ENCODE peak calls at places on chromosome 12, in five cellular contexts. C, Y, J, O and B are unnamed samples.

GRCh38 chr12:49549735-49550710 is 11.2 kb downstream of the KCNH3 start:
- DNase-seq in C (peak; percentile 40), Y (no peak), J (no peak), O (no peak), B (no peak)

GRCh38 chr12:27861428-27862167 is 81.6 kb upstream of the MANSC4 start:
- DNase-seq in C (no peak), Y (no peak), J (peak; percentile 53), O (peak; percentile 29), B (peak; percentile 72)

GRCh38 chr12:76883826-76884225 is 5.0 kb upstream of the CSRP2 start:
- DNase-seq in C (no peak), Y (no peak), J (peak; percentile 96), O (no peak), B (peak; percentile 56)

GRCh38 chr12:21677204-21677603 is 19.6 kb upstream of the LDHB start:
- DNase-seq in C (no peak), Y (no peak), J (no peak), O (no peak), B (no peak)

GRCh38 chr12:72267974-72268373 is 4.2 kb upstream of the TRHDE start:
- DNase-seq in C (no peak), Y (no peak), J (no peak), O (no peak), B (no peak)

GRCh38 chr12:102958073-102958829 is 777 bp downstream of the ASCL1 start:
- DNase-seq in C (no peak), Y (no peak), J (peak; percentile 50), O (no peak), B (peak; percentile 13)

GRCh38 chr12:51341259-51342007 is 5.0 kb downstream of the CELA1 start:
- DNase-seq in C (peak; percentile 61), Y (peak; percentile 63), J (peak; percentile 79), O (peak; percentile 76), B (peak; percentile 70)

GRCh38 chr12:65881965-65882413 is 57.7 kb downstream of the HMGA2 start:
- DNase-seq in C (peak; percentile 53), Y (no peak), J (peak; percentile 91), O (peak; percentile 89), B (peak; percentile 72)

GRCh38 chr12:49556391-49557186 is 11.4 kb downstream of the MCRS1 start:
- DNase-seq in C (no peak), Y (no peak), J (no peak), O (no peak), B (no peak)

GRCh38 chr12:121917950-121918678 is at the start of gene CFAP251:
- DNase-seq in C (peak; percentile 97), Y (peak; percentile 83), J (peak; percentile 78), O (peak; percentile 93), B (no peak)

GRCh38 chr12:29783773-29784666 is at the start of gene TMTC1:
- DNase-seq in C (peak; percentile 59), Y (peak; percentile 80), J (peak; percentile 77), O (peak; percentile 28), B (peak; percentile 62)

GRCh38 chr12:12126551-12126950 is 55.8 kb downstream of the BCL2L14 start:
- DNase-seq in C (no peak), Y (no peak), J (no peak), O (no peak), B (no peak)

GRCh38 chr12:32822344-32822743 is 66.6 kb upstream of the YARS2 start:
- DNase-seq in C (no peak), Y (no peak), J (no peak), O (no peak), B (no peak)
- H3K4me3 ChIP-seq in C (no peak overlapping the region), Y (no peak overlapping the region), J (no peak overlapping the region), O (no peak overlapping the region), B (no peak overlapping the region)

GRCh38 chr12:98893601-98894411 is 248.7 kb downstream of the APAF1 start:
- DNase-seq in C (no peak), Y (no peak), J (no peak), O (no peak), B (no peak)
- H3K4me3 ChIP-seq in C (no peak overlapping the region), Y (peak overlapping the region; percentile 54), J (peak overlapping the region; percentile 40), O (no peak overlapping the region), B (no peak overlapping the region)

GRCh38 chr12:45789025-45789424 is 59.5 kb downstream of the ARID2 start:
- DNase-seq in C (no peak), Y (no peak), J (peak; percentile 86), O (no peak), B (peak; percentile 83)
- H3K4me3 ChIP-seq in C (no peak overlapping the region), Y (no peak overlapping the region), J (no peak overlapping the region), O (no peak overlapping the region), B (no peak overlapping the region)

GRCh38 chr12:79988368-79988767 is 53.5 kb upstream of the PPP1R12A start:
- DNase-seq in C (no peak), Y (no peak), J (peak; percentile 13), O (no peak), B (no peak)
- H3K4me3 ChIP-seq in C (no peak overlapping the region), Y (no peak overlapping the region), J (no peak overlapping the region), O (no peak overlapping the region), B (no peak overlapping the region)

DNA sequence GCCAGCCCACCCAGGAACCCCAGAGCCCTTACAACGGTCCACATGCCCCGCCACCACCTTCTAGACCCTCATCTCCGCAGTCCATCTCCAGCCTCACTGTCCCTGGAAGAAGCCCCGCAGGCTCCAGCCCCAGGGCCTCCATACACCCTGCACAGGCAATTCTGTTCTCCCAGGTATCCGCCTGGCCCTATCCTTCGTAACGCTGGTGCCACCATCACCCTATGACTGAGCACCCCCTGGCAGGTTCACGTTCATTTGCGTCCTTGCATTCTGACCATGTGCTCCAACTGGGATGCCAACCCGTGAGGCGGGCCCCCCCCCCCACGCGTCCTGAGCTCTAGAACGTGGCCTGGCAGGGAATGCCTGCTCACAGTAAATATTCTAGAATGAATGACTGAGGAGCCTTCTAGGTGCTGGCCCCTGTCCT is 675 bp upstream of the SCARB1 start:
- DNase-seq in C (no peak), Y (no peak), J (no peak), O (no peak), B (no peak)
- H3K4me3 ChIP-seq in C (peak overlapping the region; percentile 91), Y (peak overlapping the region; percentile 25), J (peak overlapping the region; percentile 54), O (no peak overlapping the region), B (no peak overlapping the region)

DNA sequence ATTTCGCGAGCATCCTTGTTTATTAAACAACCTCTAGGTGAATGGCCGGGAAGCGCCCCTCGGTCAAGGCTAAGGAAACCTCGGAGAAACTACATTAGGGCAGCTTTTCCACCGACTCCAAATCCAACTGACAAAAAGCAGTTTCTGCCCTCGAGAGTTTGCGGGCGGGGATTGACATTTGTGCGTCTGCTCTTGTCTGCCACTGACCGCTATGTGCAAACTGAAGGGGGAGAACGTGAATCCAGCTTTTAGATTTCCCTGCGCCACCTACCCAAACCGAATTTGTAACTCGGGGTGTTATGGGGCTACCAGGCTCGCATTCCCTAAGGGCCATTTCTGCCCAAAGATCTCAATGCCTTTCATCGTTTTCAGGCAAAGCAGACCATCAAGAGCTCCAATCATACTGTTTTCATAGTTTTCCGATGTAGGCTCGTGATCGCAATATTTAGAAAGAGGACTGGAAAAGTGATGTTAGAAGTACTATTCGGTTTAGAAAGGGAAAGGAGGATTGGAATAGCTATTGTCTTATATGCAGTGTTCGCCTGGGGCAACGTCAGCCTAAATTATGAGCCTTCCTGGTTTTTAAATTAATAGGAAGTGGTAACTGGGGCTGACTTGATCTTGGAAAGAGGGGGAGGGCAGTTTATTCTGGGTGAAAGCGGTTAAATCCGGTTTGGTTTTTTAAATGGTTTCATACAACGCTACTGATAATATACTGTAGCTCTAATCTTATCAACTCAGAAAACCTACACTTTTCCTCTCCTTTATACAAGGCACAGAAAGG is 45.4 kb downstream of the BCAT1 start:
- DNase-seq in C (no peak), Y (no peak), J (peak; percentile 41), O (no peak), B (peak; percentile 34)
- H3K4me3 ChIP-seq in C (peak overlapping the region; percentile 31), Y (peak overlapping the region; percentile 59), J (peak overlapping the region; percentile 22), O (peak overlapping the region; percentile 43), B (peak overlapping the region; percentile 57)

DNA sequence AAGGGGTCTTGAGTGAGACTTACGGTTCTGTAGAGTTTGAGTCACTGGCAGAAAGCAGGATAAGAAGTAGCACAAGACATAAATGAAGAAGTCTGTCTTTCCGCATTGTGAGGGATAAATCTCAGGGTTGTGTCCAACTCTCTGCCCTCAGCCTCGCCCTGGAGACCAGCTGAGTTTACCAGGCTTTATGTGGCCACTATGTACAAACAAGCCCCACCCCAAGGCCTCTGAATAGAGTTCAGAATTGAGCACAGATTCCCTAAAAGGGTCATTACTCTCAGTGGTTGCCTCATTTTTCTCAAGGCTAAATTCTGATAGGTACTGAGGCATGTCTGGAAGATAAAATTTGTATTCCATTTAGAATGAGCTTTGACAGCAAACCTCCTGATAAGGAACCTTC is at the start of gene PZP:
- DNase-seq in C (no peak), Y (no peak), J (no peak), O (no peak), B (no peak)
- H3K4me3 ChIP-seq in C (no peak within 1 kb of the TSS), Y (no peak within 1 kb of the TSS), J (no peak within 1 kb of the TSS), O (no peak within 1 kb of the TSS), B (no peak within 1 kb of the TSS)

GRCh38 chr12:16636435-16637055 is 30.6 kb upstream of the LMO3 start:
- DNase-seq in C (no peak), Y (no peak), J (no peak), O (no peak), B (no peak)
- H3K4me3 ChIP-seq in C (no peak overlapping the region), Y (no peak overlapping the region), J (no peak overlapping the region), O (no peak overlapping the region), B (no peak overlapping the region)

GRCh38 chr12:19616781-19617180 is 177.5 kb downstream of the AEBP2 start:
- DNase-seq in C (no peak), Y (no peak), J (no peak), O (no peak), B (no peak)

GRCh38 chr12:19624000-19624399 is 184.7 kb downstream of the AEBP2 start:
- DNase-seq in C (no peak), Y (no peak), J (no peak), O (no peak), B (no peak)

GRCh38 chr12:19624401-19624930 is 185.2 kb downstream of the AEBP2 start:
- DNase-seq in C (no peak), Y (no peak), J (no peak), O (no peak), B (peak; percentile 64)

GRCh38 chr12:19614601-19615442 is 175.5 kb downstream of the AEBP2 start:
- DNase-seq in C (no peak), Y (no peak), J (no peak), O (no peak), B (no peak)

DNA sequence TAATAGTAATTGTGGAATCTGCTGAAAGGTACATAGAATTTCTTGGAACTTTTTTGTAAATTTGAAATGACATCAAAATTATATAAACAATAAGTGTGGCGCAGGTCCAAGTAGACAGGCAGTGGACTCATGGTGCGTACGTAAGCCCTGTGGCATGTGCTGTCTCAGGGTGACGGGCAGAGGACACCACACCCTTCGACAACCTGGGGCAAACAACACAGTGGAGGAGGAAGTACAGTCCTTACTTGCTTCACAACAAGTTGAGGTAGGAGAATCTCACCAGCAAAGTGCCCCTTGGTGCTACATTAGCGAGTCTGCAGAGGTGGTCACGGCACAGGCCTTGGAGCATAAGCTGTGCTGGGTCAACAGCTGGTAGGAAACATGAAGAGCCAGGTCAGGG is 180.9 kb downstream of the AEBP2 start:
- DNase-seq in C (no peak), Y (no peak), J (no peak), O (peak; percentile 31), B (peak; percentile 10)
- H3K4me3 ChIP-seq in C (no peak overlapping the region), Y (no peak overlapping the region), J (no peak overlapping the region), O (no peak overlapping the region), B (no peak overlapping the region)

DNA sequence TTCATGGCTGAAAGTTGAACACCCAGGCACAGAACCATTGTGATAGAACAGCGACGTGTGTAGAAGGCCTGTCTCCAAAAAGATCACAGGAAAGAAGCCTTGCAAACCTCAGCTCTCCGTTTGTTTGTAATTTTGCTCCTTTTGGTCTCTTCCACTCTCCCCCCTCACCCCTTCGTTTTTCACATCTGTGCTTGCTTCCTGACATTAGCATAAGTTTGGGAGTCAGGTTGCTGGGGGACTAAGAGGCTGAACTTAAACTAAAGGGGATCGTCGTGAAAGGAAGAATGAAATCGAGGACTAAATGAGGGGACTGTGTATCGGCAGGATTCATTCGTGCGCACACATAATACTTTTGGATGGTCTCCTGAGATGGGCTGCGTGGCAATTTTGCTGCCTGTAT is 200.6 kb downstream of the BCAT1 start:
- DNase-seq in C (no peak), Y (peak; percentile 57), J (no peak), O (no peak), B (no peak)
- H3K4me3 ChIP-seq in C (no peak overlapping the region), Y (no peak overlapping the region), J (no peak overlapping the region), O (no peak overlapping the region), B (no peak overlapping the region)